ENCODE peak calls at places on chromosomes 2 and 18, in eight cellular contexts. H is activated naive CD4-positive, alpha-beta T cell; S is activated effector memory CD4-positive, alpha-beta T cell treated with anti-CD3 and anti-CD28 coated beads, Interleukin-2, amount 50 U/mL, for 16 hours; N is CD8-positive, alpha-beta memory T cell; T is left cardiac atrium; A is cardiac septum; X is Right ventricle myocardium inferior; K is bronchial epithelial cell. R is an unnamed sample.

GRCh38 chr2:3664925-3665324 is 6.9 kb downstream of the ALLC start:
- DNase-seq in H (no peak), T (no peak), K (no peak), N (no peak), A (no peak), X (no peak), S (peak; percentile 39), R (peak; percentile 39)

GRCh38 chr2:99822487-99823218 is 319.7 kb downstream of the AFF3 start:
- DNase-seq in K (no peak), T (no peak), X (no peak), H (no peak), S (no peak), N (no peak), A (no peak), R (no peak)

GRCh38 chr2:181891258-181891965 is at the start of gene ITPRID2:
- DNase-seq in T (peak; percentile 91), N (peak; percentile 63), S (peak; percentile 87), H (no peak), X (peak; percentile 96), A (peak; percentile 91), K (peak; percentile 71), R (peak; percentile 78)

GRCh38 chr2:43080626-43081025 is 145.8 kb downstream of the ZFP36L2 start:
- DNase-seq in K (no peak), N (no peak), T (no peak), S (peak; percentile 57), A (peak; percentile 71), X (peak; percentile 57), H (no peak), R (no peak)

GRCh38 chr2:150080115-150080514 is 407.4 kb downstream of the RND3 start:
- DNase-seq in H (no peak), T (no peak), K (no peak), A (no peak), N (no peak), X (no peak), S (no peak), R (no peak)

GRCh38 chr2:100321181-100321880 is 970 bp downstream of the LONRF2 start:
- DNase-seq in N (no peak), S (no peak), K (peak; percentile 10), X (peak; percentile 71), T (peak; percentile 34), H (no peak), A (no peak), R (peak; percentile 38)

GRCh38 chr2:36348721-36349120 is 6.9 kb upstream of the CRIM1 start:
- DNase-seq in K (no peak), N (no peak), X (no peak), A (no peak), T (no peak), S (no peak), H (no peak), R (no peak)

GRCh38 chr2:102357975-102358374 is 2.4 kb downstream of the IL18R1 start:
- DNase-seq in N (no peak), K (no peak), A (no peak), X (no peak), S (no peak), H (no peak), T (no peak), R (no peak)

GRCh38 chr18:37392648-37393047 is 172.9 kb downstream of the CELF4 start:
- DNase-seq in A (no peak), K (no peak), H (no peak), T (no peak), N (no peak), S (no peak), X (no peak), R (no peak)

GRCh38 chr2:218039171-218039570 is 29.9 kb upstream of the RUFY4 start:
- DNase-seq in T (no peak), H (no peak), K (peak; percentile 91), S (no peak), N (no peak), A (no peak), X (no peak), R (no peak)

GRCh38 chr2:68942827-68943226 is 9.9 kb downstream of the GKN2 start:
- DNase-seq in X (no peak), S (no peak), N (no peak), T (no peak), H (no peak), A (no peak), K (no peak), R (no peak)

GRCh38 chr2:185433824-185434223 is 304.8 kb upstream of the FSIP2 start:
- DNase-seq in N (no peak), X (no peak), A (no peak), K (peak; percentile 85), S (no peak), H (no peak), T (no peak), R (no peak)

GRCh38 chr2:6909431-6910385 is 7.5 kb upstream of the RNF144A start:
- DNase-seq in A (no peak), N (peak; percentile 70), T (no peak), S (no peak), H (no peak), K (no peak), X (no peak), R (no peak)